ENCODE peak calls at places on chromosomes 13 and 19, in seven cellular contexts. S is GM23338, C is stomach, V is PC-3, R is gastrocnemius medialis, Q is coronary artery, J is heart right ventricle. X is an unnamed sample.

GRCh38 chr13:67506407-67506806 is 276.3 kb upstream of the PCDH9 start:
- DNase-seq in S (no peak), C (no peak), V (no peak), R (no peak), Q (no peak), J (no peak), X (no peak)

GRCh38 chr13:36332986-36333385 is 13.2 kb downstream of the SPART start:
- DNase-seq in S (no peak), C (no peak), V (peak; percentile 33), R (no peak), Q (no peak), J (no peak), X (no peak)

GRCh38 chr19:29245221-29245620 is 32.3 kb upstream of the UQCRFS1 start:
- DNase-seq in S (no peak), C (no peak), V (no peak), R (no peak), Q (peak; percentile 17), J (no peak), X (no peak)

GRCh38 chr13:27005556-27005955 is 166.1 kb downstream of the USP12 start:
- DNase-seq in S (peak; percentile 22), C (no peak), V (no peak), R (no peak), Q (no peak), J (no peak), X (peak; percentile 67)

GRCh38 chr19:5071579-5071978 is 102.7 kb downstream of the KDM4B start:
- DNase-seq in S (no peak), C (no peak), V (no peak), R (no peak), Q (no peak), J (no peak), X (no peak)

GRCh38 chr13:43937839-43938238 is 58.1 kb downstream of the LACC1 start:
- DNase-seq in S (no peak), C (no peak), V (no peak), R (no peak), Q (no peak), J (no peak), X (no peak)

GRCh38 chr13:99898421-99898820 is 73.1 kb downstream of the ZIC5 start:
- DNase-seq in S (no peak), C (no peak), V (no peak), R (no peak), Q (no peak), J (no peak), X (no peak)

GRCh38 chr13:72062566-72062965 is 195.6 kb upstream of the DACH1 start:
- DNase-seq in S (peak; percentile 83), C (no peak), V (peak; percentile 85), R (no peak), Q (peak; percentile 72), J (peak; percentile 9), X (no peak)

GRCh38 chr13:50912851-50913250 is 3.3 kb downstream of the RNASEH2B start:
- DNase-seq in S (no peak), C (no peak), V (no peak), R (no peak), Q (no peak), J (no peak), X (no peak)

GRCh38 chr13:106567421-106568224 is at the start of gene ARGLU1:
- DNase-seq in S (peak; percentile 96), C (peak; percentile 94), V (peak; percentile 89), R (peak; percentile 86), Q (peak; percentile 94), J (peak; percentile 96), X (peak; percentile 91)

GRCh38 chr13:90105881-90106496 is 1241.5 kb upstream of the MIR17HG start:
- DNase-seq in S (no peak), C (no peak), V (peak; percentile 45), R (no peak), Q (no peak), J (no peak), X (no peak)

GRCh38 chr13:100330662-100331061 is 241.8 kb downstream of the PCCA start:
- DNase-seq in S (no peak), C (no peak), V (no peak), R (no peak), Q (no peak), J (no peak), X (no peak)

GRCh38 chr19:44792286-44792685 is 14.6 kb downstream of the CBLC start:
- DNase-seq in S (no peak), C (no peak), V (no peak), R (no peak), Q (no peak), J (no peak), X (no peak)

GRCh38 chr19:49403404-49404187 is 15.5 kb downstream of the KASH5 start:
- DNase-seq in S (peak; percentile 96), C (no peak), V (peak; percentile 89), R (no peak), Q (no peak), J (no peak), X (no peak)

GRCh38 chr19:4689403-4689802 is 19.3 kb upstream of the MYDGF start:
- DNase-seq in S (no peak), C (no peak), V (no peak), R (no peak), Q (no peak), J (no peak), X (no peak)

DNA sequence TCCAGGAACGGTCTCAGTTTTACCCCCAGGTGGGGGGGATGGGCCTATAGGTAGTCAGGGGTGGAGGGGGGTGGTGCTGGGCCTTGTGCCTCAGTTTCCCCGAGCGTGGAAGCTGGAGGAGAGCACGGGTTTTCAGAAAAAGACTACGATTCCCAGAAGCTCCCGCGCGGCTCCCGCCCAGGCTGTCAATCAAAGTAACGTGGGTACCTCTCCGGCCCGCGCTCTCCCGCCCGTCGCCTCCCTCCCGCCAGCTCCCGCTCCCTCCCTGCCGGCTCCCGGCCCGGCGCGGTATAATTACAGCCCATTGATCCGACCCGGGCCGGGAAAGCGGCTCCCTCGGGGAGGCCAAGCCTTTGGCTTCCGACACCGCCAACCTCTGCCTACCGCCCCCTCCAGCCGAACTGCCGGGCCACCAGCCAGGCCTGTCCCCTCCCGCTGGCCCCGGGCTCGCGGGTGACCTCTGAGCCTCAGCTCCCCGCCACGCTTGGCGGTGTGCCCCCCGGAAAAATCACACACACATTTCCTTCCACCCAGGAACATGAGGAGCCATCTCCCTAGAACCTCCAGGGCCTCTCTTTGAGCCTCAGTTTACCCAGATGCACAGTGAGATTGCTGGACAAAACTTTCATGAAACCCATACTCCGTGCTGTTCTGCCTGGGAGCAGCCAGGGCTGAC is 7.2 kb upstream of the TLE2 start:
- DNase-seq in S (peak; percentile 98), C (peak; percentile 95), V (peak; percentile 84), R (peak; percentile 92), Q (peak; percentile 94), J (peak; percentile 95), X (peak; percentile 94)
- H3K27ac ChIP-seq in S (peak overlapping the region; percentile 90), C (peak overlapping the region; percentile 92), V (peak overlapping the region; percentile 62), R (peak overlapping the region; percentile 88), Q (peak overlapping the region; percentile 93), J (peak overlapping the region; percentile 86), X (peak overlapping the region; percentile 98)

GRCh38 chr13:48501705-48502104 is 31.2 kb downstream of the RCBTB2 start:
- DNase-seq in S (no peak), C (no peak), V (peak; percentile 6), R (no peak), Q (no peak), J (no peak), X (no peak)
- H3K27ac ChIP-seq in S (no peak overlapping the region), C (no peak overlapping the region), V (no peak overlapping the region), R (no peak overlapping the region), Q (no peak overlapping the region), J (no peak overlapping the region), X (no peak overlapping the region)

GRCh38 chr13:64069892-64070291 is 2654.2 kb upstream of the PCDH20 start:
- DNase-seq in S (no peak), C (no peak), V (no peak), R (no peak), Q (no peak), J (no peak), X (no peak)

GRCh38 chr13:64075543-64076271 is 2660.1 kb upstream of the PCDH20 start:
- DNase-seq in S (no peak), C (peak; percentile 18), V (no peak), R (no peak), Q (no peak), J (no peak), X (no peak)

GRCh38 chr13:64074989-64075474 is 2659.4 kb upstream of the PCDH20 start:
- DNase-seq in S (no peak), C (peak; percentile 17), V (no peak), R (no peak), Q (no peak), J (no peak), X (no peak)

GRCh38 chr13:64071352-64071751 is 2655.7 kb upstream of the PCDH20 start:
- DNase-seq in S (no peak), C (no peak), V (no peak), R (no peak), Q (no peak), J (no peak), X (no peak)

GRCh38 chr13:64073203-64073602 is 2657.6 kb upstream of the PCDH20 start:
- DNase-seq in S (no peak), C (no peak), V (no peak), R (no peak), Q (no peak), J (no peak), X (no peak)
- H3K27ac ChIP-seq in S (no peak overlapping the region), C (no peak overlapping the region), V (no peak overlapping the region), R (no peak overlapping the region), Q (no peak overlapping the region), J (no peak overlapping the region), X (no peak overlapping the region)

DNA sequence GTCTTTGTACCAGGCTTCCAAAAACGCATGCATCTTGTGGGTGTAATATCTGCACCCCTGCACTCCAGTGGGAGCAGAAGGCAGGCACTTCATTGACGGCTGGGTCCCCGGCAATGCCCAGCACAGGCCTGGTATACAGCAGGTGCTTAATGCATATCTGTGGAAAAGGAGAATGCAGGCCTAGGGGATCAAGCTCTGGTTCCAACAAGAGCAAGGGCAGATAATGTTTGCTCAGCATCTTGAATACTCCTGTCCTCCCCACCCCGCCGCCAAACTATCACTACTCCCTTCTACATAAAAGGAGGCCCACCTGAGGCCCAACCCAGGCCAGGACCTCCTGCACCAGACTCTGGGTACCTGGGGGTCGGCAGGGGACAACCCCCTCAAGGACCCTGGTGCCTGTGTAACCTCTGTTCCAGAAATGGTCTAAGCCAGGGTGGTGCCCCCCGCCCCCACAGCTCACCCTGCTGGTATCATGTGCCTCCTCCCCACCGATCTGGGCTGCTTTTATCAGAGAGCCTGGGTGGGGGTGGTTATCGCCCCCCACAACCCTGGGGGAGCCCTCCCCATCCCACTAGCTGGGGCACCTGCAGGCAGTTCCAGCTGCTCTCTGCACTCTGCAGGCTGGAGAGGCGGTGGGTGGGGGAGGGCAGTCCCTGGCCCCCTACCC is 4.8 kb downstream of the KLF16 start:
- DNase-seq in S (no peak), C (no peak), V (no peak), R (no peak), Q (no peak), J (no peak), X (no peak)
- H3K27ac ChIP-seq in S (no peak overlapping the region), C (peak overlapping the region; percentile 85), V (no peak overlapping the region), R (no peak overlapping the region), Q (peak overlapping the region; percentile 90), J (peak overlapping the region; percentile 96), X (peak overlapping the region; percentile 59)